ENCODE peak calls at places on chromosomes 5 and 9, in ten cellular contexts. J is suprapubic skin; I is ascending aorta; B is CD4-positive, alpha-beta memory T cell; N is right lobe of liver; S is CD4-positive, alpha-beta T cell; A is H9; W is caudate nucleus; R is left ventricle myocardium inferior; X is right cardiac atrium. E is an unnamed sample.
A peak's percentile ranks its signal among the peaks of the same experiment; 100 is the strongest.

GRCh38 chr5:172837640-172838039 is 3.6 kb downstream of the ERGIC1 start:
- DNase-seq in J (no peak), I (no peak), B (peak; percentile 61), N (peak; percentile 74), S (peak; percentile 71), A (no peak), W (no peak), R (no peak), X (no peak), E (no peak)

GRCh38 chr9:35754264-35754663 is at the start of gene MSMP:
- DNase-seq in J (no peak), I (no peak), B (no peak), N (no peak), S (no peak), A (no peak), W (no peak), R (no peak), X (no peak), E (no peak)

GRCh38 chr5:131794596-131794995 is 2.2 kb downstream of the FNIP1 start:
- DNase-seq in J (no peak), I (no peak), B (no peak), N (no peak), S (no peak), A (no peak), W (no peak), R (no peak), X (no peak), E (no peak)

GRCh38 chr5:92548351-92548750 is 1032.7 kb downstream of the NR2F1-AS1 start:
- DNase-seq in J (no peak), I (no peak), B (no peak), N (no peak), S (no peak), A (no peak), W (no peak), R (no peak), X (no peak), E (no peak)

GRCh38 chr9:95494022-95494415 is 22.8 kb downstream of the PTCH1 start:
- DNase-seq in J (no peak), I (no peak), B (peak; percentile 46), N (no peak), S (peak; percentile 47), A (no peak), W (peak; percentile 71), R (no peak), X (no peak), E (peak; percentile 63)

GRCh38 chr5:99900302-99900811 is 634.8 kb upstream of the FAM174A start:
- DNase-seq in J (no peak), I (no peak), B (no peak), N (no peak), S (no peak), A (no peak), W (no peak), R (no peak), X (no peak), E (no peak)

GRCh38 chr5:16757146-16757545 is 140.3 kb upstream of the RETREG1 start:
- DNase-seq in J (no peak), I (no peak), B (no peak), N (no peak), S (no peak), A (no peak), W (no peak), R (no peak), X (no peak), E (no peak)

GRCh38 chr5:171437286-171437821 is 17.9 kb downstream of the FGF18 start:
- DNase-seq in J (no peak), I (no peak), B (no peak), N (no peak), S (no peak), A (peak; percentile 53), W (no peak), R (no peak), X (no peak), E (no peak)

GRCh38 chr5:131589510-131590348 is 45.3 kb downstream of the RAPGEF6 start:
- DNase-seq in J (no peak), I (no peak), B (peak; percentile 60), N (no peak), S (no peak), A (peak; percentile 69), W (no peak), R (no peak), X (no peak), E (no peak)

GRCh38 chr9:109469646-109470358 is 28.3 kb downstream of the PTPN3 start:
- DNase-seq in J (no peak), I (no peak), B (peak; percentile 33), N (peak; percentile 77), S (peak; percentile 42), A (peak; percentile 75), W (peak; percentile 33), R (peak; percentile 60), X (peak; percentile 64), E (peak; percentile 65)

GRCh38 chr9:137176302-137177182 is 4.7 kb upstream of the TMEM210 start:
- DNase-seq in J (no peak), I (no peak), B (peak; percentile 31), N (no peak), S (peak; percentile 20), A (peak; percentile 71), W (no peak), R (no peak), X (no peak), E (no peak)

GRCh38 chr5:27590503-27590902 is 552.1 kb upstream of the CDH9 start:
- DNase-seq in J (peak; percentile 55), I (no peak), B (no peak), N (no peak), S (no peak), A (no peak), W (no peak), R (no peak), X (no peak), E (no peak)

GRCh38 chr5:12662545-12663314 is 758.5 kb upstream of the CTNND2 start:
- DNase-seq in J (no peak), I (no peak), B (no peak), N (no peak), S (no peak), A (peak; percentile 82), W (no peak), R (no peak), X (no peak), E (no peak)

GRCh38 chr5:179914032-179914755 is 6.5 kb upstream of the TBC1D9B start:
- DNase-seq in J (peak; percentile 60), I (no peak), B (no peak), N (no peak), S (no peak), A (no peak), W (no peak), R (no peak), X (no peak), E (no peak)

GRCh38 chr5:96936431-96937221 is 746 bp downstream of the LNPEP start:
- DNase-seq in J (peak; percentile 78), I (no peak), B (peak; percentile 39), N (peak; percentile 56), S (peak; percentile 49), A (peak; percentile 38), W (peak; percentile 37), R (peak; percentile 31), X (peak; percentile 42), E (peak; percentile 29)

GRCh38 chr9:120650352-120650751 is 63.9 kb downstream of the MEGF9 start:
- DNase-seq in J (no peak), I (no peak), B (no peak), N (peak; percentile 66), S (no peak), A (no peak), W (no peak), R (no peak), X (no peak), E (no peak)

GRCh38 chr9:98280574-98280973 is 25.1 kb upstream of the TBC1D2 start:
- DNase-seq in J (no peak), I (no peak), B (no peak), N (no peak), S (no peak), A (no peak), W (no peak), R (no peak), X (no peak), E (no peak)

GRCh38 chr5:124742983-124743533 is 3.4 kb downstream of the ZNF608 start:
- DNase-seq in J (no peak), I (no peak), B (no peak), N (no peak), S (no peak), A (no peak), W (no peak), R (no peak), X (peak; percentile 24), E (no peak)

GRCh38 chr5:111063709-111064322 is 7.7 kb upstream of the TSLP start:
- DNase-seq in J (no peak), I (no peak), B (no peak), N (peak; percentile 52), S (no peak), A (no peak), W (no peak), R (no peak), X (no peak), E (no peak)

GRCh38 chr5:67194169-67194568 is 2.4 kb downstream of the CD180 start:
- DNase-seq in J (no peak), I (no peak), B (no peak), N (no peak), S (no peak), A (no peak), W (no peak), R (no peak), X (no peak), E (no peak)
- H3K27ac ChIP-seq in J (no peak overlapping the region), I (no peak overlapping the region), B (no peak overlapping the region), N (no peak overlapping the region), S (no peak overlapping the region), A (no peak overlapping the region), W (peak overlapping the region; percentile 71), R (no peak overlapping the region), X (no peak overlapping the region), E (peak overlapping the region; percentile 44)

GRCh38 chr9:131020862-131021261 is 11.9 kb downstream of the LAMC3 start:
- DNase-seq in J (no peak), I (no peak), B (no peak), N (no peak), S (no peak), A (no peak), W (no peak), R (no peak), X (no peak), E (no peak)
- H3K27ac ChIP-seq in J (peak overlapping the region; percentile 85), I (peak overlapping the region; percentile 50), B (no peak overlapping the region), N (no peak overlapping the region), S (no peak overlapping the region), A (no peak overlapping the region), W (no peak overlapping the region), R (no peak overlapping the region), X (no peak overlapping the region), E (no peak overlapping the region)

DNA sequence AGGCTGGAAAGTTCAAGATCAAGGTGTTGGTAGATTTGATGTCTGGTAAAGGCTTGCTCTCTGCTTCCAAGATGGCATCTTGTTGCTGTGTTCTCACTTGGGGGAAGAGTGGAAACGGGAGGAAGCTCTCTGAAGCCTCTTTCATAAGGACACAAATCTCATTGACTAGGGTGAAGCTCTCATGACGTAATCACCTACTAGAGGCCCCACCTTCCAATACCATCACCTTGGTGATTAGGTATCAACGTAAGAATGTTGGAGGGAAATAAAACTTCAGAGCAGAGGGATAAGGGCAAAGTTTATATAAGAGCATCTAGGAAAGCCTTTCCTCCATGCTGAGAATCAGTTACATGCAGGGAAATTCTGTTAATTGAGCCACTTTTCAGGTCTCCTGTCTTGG is 15.4 kb upstream of the KLF9 start:
- DNase-seq in J (no peak), I (no peak), B (no peak), N (no peak), S (no peak), A (no peak), W (no peak), R (no peak), X (no peak), E (no peak)
- H3K27ac ChIP-seq in J (no peak overlapping the region), I (no peak overlapping the region), B (no peak overlapping the region), N (no peak overlapping the region), S (no peak overlapping the region), A (no peak overlapping the region), W (no peak overlapping the region), R (no peak overlapping the region), X (no peak overlapping the region), E (no peak overlapping the region)

GRCh38 chr5:38837932-38838331 is 7.9 kb upstream of the OSMR start:
- DNase-seq in J (no peak), I (no peak), B (no peak), N (no peak), S (no peak), A (no peak), W (no peak), R (no peak), X (no peak), E (no peak)
- H3K27ac ChIP-seq in J (no peak overlapping the region), I (no peak overlapping the region), B (no peak overlapping the region), N (no peak overlapping the region), S (no peak overlapping the region), A (no peak overlapping the region), W (no peak overlapping the region), R (peak overlapping the region; percentile 52), X (no peak overlapping the region), E (no peak overlapping the region)